ENCODE peak calls at places on chromosomes 16 and 17, in ten cellular contexts. One of them, this sample, is unnamed.

GRCh38 chr17:2691965-2692780 is 19.4 kb downstream of the CLUH start:
- DNase-seq in hypothalamus: no peak
- DNase-seq in fibroblast of lung: no peak
- DNase-seq in stimulated activated CD8-positive, alpha-beta memory T cell treated with anti-CD3 and anti-CD28 coated beads, Interleukin-7, amount 100 ng/mL, for 1 hour: no peak
- DNase-seq in lung microvascular endothelial cell: no peak
- DNase-seq in activated naive CD4-positive, alpha-beta T cell treated with anti-CD3 and anti-CD28 coated beads for 36 hours: peak; percentile 1
- DNase-seq in HFFc6: no peak
- DNase-seq in substantia nigra: no peak
- DNase-seq in activated T-helper 1 cell treated with anti-CD3 and anti-CD28 coated beads, Interleukin-2, amount 50 U/mL, for 16 hours: no peak
- DNase-seq in T-helper 1 cell: no peak
- DNase-seq in this sample: no peak

GRCh38 chr16:15961060-15961511 is 11.7 kb downstream of the ABCC1 start:
- DNase-seq in substantia nigra: no peak
- DNase-seq in T-helper 1 cell: peak; percentile 63
- DNase-seq in hypothalamus: no peak
- DNase-seq in HFFc6: no peak
- DNase-seq in lung microvascular endothelial cell: peak; percentile 77
- DNase-seq in activated naive CD4-positive, alpha-beta T cell treated with anti-CD3 and anti-CD28 coated beads for 36 hours: peak; percentile 93
- DNase-seq in activated T-helper 1 cell treated with anti-CD3 and anti-CD28 coated beads, Interleukin-2, amount 50 U/mL, for 16 hours: no peak
- DNase-seq in stimulated activated CD8-positive, alpha-beta memory T cell treated with anti-CD3 and anti-CD28 coated beads, Interleukin-7, amount 100 ng/mL, for 1 hour: peak; percentile 32
- DNase-seq in fibroblast of lung: peak; percentile 85
- DNase-seq in this sample: no peak

GRCh38 chr16:19085679-19086200 is 18.3 kb downstream of the COQ7 start:
- DNase-seq in stimulated activated CD8-positive, alpha-beta memory T cell treated with anti-CD3 and anti-CD28 coated beads, Interleukin-7, amount 100 ng/mL, for 1 hour: no peak
- DNase-seq in T-helper 1 cell: no peak
- DNase-seq in fibroblast of lung: peak; percentile 43
- DNase-seq in HFFc6: no peak
- DNase-seq in hypothalamus: no peak
- DNase-seq in activated naive CD4-positive, alpha-beta T cell treated with anti-CD3 and anti-CD28 coated beads for 36 hours: no peak
- DNase-seq in substantia nigra: no peak
- DNase-seq in lung microvascular endothelial cell: peak; percentile 20
- DNase-seq in activated T-helper 1 cell treated with anti-CD3 and anti-CD28 coated beads, Interleukin-2, amount 50 U/mL, for 16 hours: no peak
- DNase-seq in this sample: peak; percentile 75

GRCh38 chr17:40520991-40521453 is 19.6 kb upstream of the TNS4 start:
- DNase-seq in lung microvascular endothelial cell: no peak
- DNase-seq in T-helper 1 cell: no peak
- DNase-seq in fibroblast of lung: no peak
- DNase-seq in activated T-helper 1 cell treated with anti-CD3 and anti-CD28 coated beads, Interleukin-2, amount 50 U/mL, for 16 hours: no peak
- DNase-seq in HFFc6: no peak
- DNase-seq in substantia nigra: no peak
- DNase-seq in hypothalamus: no peak
- DNase-seq in activated naive CD4-positive, alpha-beta T cell treated with anti-CD3 and anti-CD28 coated beads for 36 hours: peak; percentile 2
- DNase-seq in stimulated activated CD8-positive, alpha-beta memory T cell treated with anti-CD3 and anti-CD28 coated beads, Interleukin-7, amount 100 ng/mL, for 1 hour: no peak
- DNase-seq in this sample: no peak

GRCh38 chr16:47304563-47304962 is 156.3 kb downstream of the ITFG1 start:
- DNase-seq in lung microvascular endothelial cell: no peak
- DNase-seq in T-helper 1 cell: no peak
- DNase-seq in hypothalamus: no peak
- DNase-seq in activated T-helper 1 cell treated with anti-CD3 and anti-CD28 coated beads, Interleukin-2, amount 50 U/mL, for 16 hours: no peak
- DNase-seq in substantia nigra: no peak
- DNase-seq in fibroblast of lung: peak; percentile 12
- DNase-seq in activated naive CD4-positive, alpha-beta T cell treated with anti-CD3 and anti-CD28 coated beads for 36 hours: no peak
- DNase-seq in HFFc6: no peak
- DNase-seq in stimulated activated CD8-positive, alpha-beta memory T cell treated with anti-CD3 and anti-CD28 coated beads, Interleukin-7, amount 100 ng/mL, for 1 hour: no peak
- DNase-seq in this sample: no peak

GRCh38 chr16:70746040-70746707 is 54.8 kb downstream of the VAC14 start:
- DNase-seq in hypothalamus: peak; percentile 61
- DNase-seq in stimulated activated CD8-positive, alpha-beta memory T cell treated with anti-CD3 and anti-CD28 coated beads, Interleukin-7, amount 100 ng/mL, for 1 hour: no peak
- DNase-seq in T-helper 1 cell: no peak
- DNase-seq in activated T-helper 1 cell treated with anti-CD3 and anti-CD28 coated beads, Interleukin-2, amount 50 U/mL, for 16 hours: no peak
- DNase-seq in substantia nigra: peak; percentile 57
- DNase-seq in lung microvascular endothelial cell: peak; percentile 69
- DNase-seq in fibroblast of lung: peak; percentile 87
- DNase-seq in HFFc6: peak; percentile 82
- DNase-seq in activated naive CD4-positive, alpha-beta T cell treated with anti-CD3 and anti-CD28 coated beads for 36 hours: peak; percentile 43
- DNase-seq in this sample: peak; percentile 41

GRCh38 chr17:48311324-48311723 is 118.7 kb downstream of the SKAP1 start:
- DNase-seq in substantia nigra: no peak
- DNase-seq in T-helper 1 cell: no peak
- DNase-seq in activated T-helper 1 cell treated with anti-CD3 and anti-CD28 coated beads, Interleukin-2, amount 50 U/mL, for 16 hours: no peak
- DNase-seq in hypothalamus: no peak
- DNase-seq in activated naive CD4-positive, alpha-beta T cell treated with anti-CD3 and anti-CD28 coated beads for 36 hours: no peak
- DNase-seq in stimulated activated CD8-positive, alpha-beta memory T cell treated with anti-CD3 and anti-CD28 coated beads, Interleukin-7, amount 100 ng/mL, for 1 hour: no peak
- DNase-seq in HFFc6: no peak
- DNase-seq in lung microvascular endothelial cell: no peak
- DNase-seq in fibroblast of lung: no peak
- DNase-seq in this sample: no peak

GRCh38 chr16:3145151-3145550 is 10.3 kb downstream of the ZNF213 start:
- DNase-seq in activated naive CD4-positive, alpha-beta T cell treated with anti-CD3 and anti-CD28 coated beads for 36 hours: no peak
- DNase-seq in activated T-helper 1 cell treated with anti-CD3 and anti-CD28 coated beads, Interleukin-2, amount 50 U/mL, for 16 hours: no peak
- DNase-seq in fibroblast of lung: no peak
- DNase-seq in substantia nigra: no peak
- DNase-seq in stimulated activated CD8-positive, alpha-beta memory T cell treated with anti-CD3 and anti-CD28 coated beads, Interleukin-7, amount 100 ng/mL, for 1 hour: no peak
- DNase-seq in lung microvascular endothelial cell: no peak
- DNase-seq in HFFc6: no peak
- DNase-seq in hypothalamus: no peak
- DNase-seq in T-helper 1 cell: no peak
- DNase-seq in this sample: no peak

GRCh38 chr17:38871247-38871991 is 1.6 kb downstream of the LASP1 start:
- DNase-seq in activated T-helper 1 cell treated with anti-CD3 and anti-CD28 coated beads, Interleukin-2, amount 50 U/mL, for 16 hours: peak; percentile 30
- DNase-seq in activated naive CD4-positive, alpha-beta T cell treated with anti-CD3 and anti-CD28 coated beads for 36 hours: peak; percentile 95
- DNase-seq in stimulated activated CD8-positive, alpha-beta memory T cell treated with anti-CD3 and anti-CD28 coated beads, Interleukin-7, amount 100 ng/mL, for 1 hour: peak; percentile 53
- DNase-seq in substantia nigra: no peak
- DNase-seq in HFFc6: peak; percentile 74
- DNase-seq in hypothalamus: no peak
- DNase-seq in T-helper 1 cell: peak; percentile 45
- DNase-seq in fibroblast of lung: peak; percentile 71
- DNase-seq in lung microvascular endothelial cell: peak; percentile 82
- DNase-seq in this sample: peak; percentile 91

GRCh38 chr16:1215574-1216295 is 9.3 kb downstream of the TPSG1 start:
- DNase-seq in hypothalamus: no peak
- DNase-seq in fibroblast of lung: no peak
- DNase-seq in T-helper 1 cell: no peak
- DNase-seq in substantia nigra: no peak
- DNase-seq in stimulated activated CD8-positive, alpha-beta memory T cell treated with anti-CD3 and anti-CD28 coated beads, Interleukin-7, amount 100 ng/mL, for 1 hour: no peak
- DNase-seq in HFFc6: no peak
- DNase-seq in activated naive CD4-positive, alpha-beta T cell treated with anti-CD3 and anti-CD28 coated beads for 36 hours: no peak
- DNase-seq in activated T-helper 1 cell treated with anti-CD3 and anti-CD28 coated beads, Interleukin-2, amount 50 U/mL, for 16 hours: no peak
- DNase-seq in lung microvascular endothelial cell: no peak
- DNase-seq in this sample: no peak

GRCh38 chr17:18859256-18859655 is 1.3 kb downstream of the PRPSAP2 start:
- DNase-seq in T-helper 1 cell: no peak
- DNase-seq in substantia nigra: no peak
- DNase-seq in stimulated activated CD8-positive, alpha-beta memory T cell treated with anti-CD3 and anti-CD28 coated beads, Interleukin-7, amount 100 ng/mL, for 1 hour: no peak
- DNase-seq in fibroblast of lung: peak; percentile 74
- DNase-seq in activated T-helper 1 cell treated with anti-CD3 and anti-CD28 coated beads, Interleukin-2, amount 50 U/mL, for 16 hours: no peak
- DNase-seq in HFFc6: peak; percentile 35
- DNase-seq in lung microvascular endothelial cell: no peak
- DNase-seq in hypothalamus: no peak
- DNase-seq in activated naive CD4-positive, alpha-beta T cell treated with anti-CD3 and anti-CD28 coated beads for 36 hours: no peak
- DNase-seq in this sample: no peak

GRCh38 chr17:38561416-38562214 is 44.1 kb downstream of the SRCIN1 start:
- DNase-seq in fibroblast of lung: no peak
- DNase-seq in activated naive CD4-positive, alpha-beta T cell treated with anti-CD3 and anti-CD28 coated beads for 36 hours: no peak
- DNase-seq in substantia nigra: no peak
- DNase-seq in hypothalamus: no peak
- DNase-seq in activated T-helper 1 cell treated with anti-CD3 and anti-CD28 coated beads, Interleukin-2, amount 50 U/mL, for 16 hours: no peak
- DNase-seq in T-helper 1 cell: no peak
- DNase-seq in lung microvascular endothelial cell: no peak
- DNase-seq in stimulated activated CD8-positive, alpha-beta memory T cell treated with anti-CD3 and anti-CD28 coated beads, Interleukin-7, amount 100 ng/mL, for 1 hour: no peak
- DNase-seq in HFFc6: no peak
- DNase-seq in this sample: no peak

GRCh38 chr17:49074851-49075540 is 57.6 kb upstream of the B4GALNT2 start:
- DNase-seq in T-helper 1 cell: no peak
- DNase-seq in activated naive CD4-positive, alpha-beta T cell treated with anti-CD3 and anti-CD28 coated beads for 36 hours: no peak
- DNase-seq in substantia nigra: no peak
- DNase-seq in hypothalamus: no peak
- DNase-seq in stimulated activated CD8-positive, alpha-beta memory T cell treated with anti-CD3 and anti-CD28 coated beads, Interleukin-7, amount 100 ng/mL, for 1 hour: no peak
- DNase-seq in fibroblast of lung: peak; percentile 42
- DNase-seq in activated T-helper 1 cell treated with anti-CD3 and anti-CD28 coated beads, Interleukin-2, amount 50 U/mL, for 16 hours: no peak
- DNase-seq in HFFc6: no peak
- DNase-seq in lung microvascular endothelial cell: no peak
- DNase-seq in this sample: no peak

GRCh38 chr17:34797724-34798123 is 163.5 kb downstream of the CCT6B start:
- DNase-seq in hypothalamus: no peak
- DNase-seq in activated T-helper 1 cell treated with anti-CD3 and anti-CD28 coated beads, Interleukin-2, amount 50 U/mL, for 16 hours: peak; percentile 4
- DNase-seq in substantia nigra: no peak
- DNase-seq in lung microvascular endothelial cell: peak; percentile 35
- DNase-seq in activated naive CD4-positive, alpha-beta T cell treated with anti-CD3 and anti-CD28 coated beads for 36 hours: peak; percentile 51
- DNase-seq in fibroblast of lung: peak; percentile 6
- DNase-seq in stimulated activated CD8-positive, alpha-beta memory T cell treated with anti-CD3 and anti-CD28 coated beads, Interleukin-7, amount 100 ng/mL, for 1 hour: no peak
- DNase-seq in T-helper 1 cell: no peak
- DNase-seq in HFFc6: no peak
- DNase-seq in this sample: peak; percentile 17

GRCh38 chr17:48909796-48910195 is 1.6 kb downstream of the UBE2Z start:
- DNase-seq in fibroblast of lung: no peak
- DNase-seq in hypothalamus: no peak
- DNase-seq in T-helper 1 cell: no peak
- DNase-seq in activated T-helper 1 cell treated with anti-CD3 and anti-CD28 coated beads, Interleukin-2, amount 50 U/mL, for 16 hours: no peak
- DNase-seq in substantia nigra: no peak
- DNase-seq in lung microvascular endothelial cell: peak; percentile 41
- DNase-seq in stimulated activated CD8-positive, alpha-beta memory T cell treated with anti-CD3 and anti-CD28 coated beads, Interleukin-7, amount 100 ng/mL, for 1 hour: no peak
- DNase-seq in activated naive CD4-positive, alpha-beta T cell treated with anti-CD3 and anti-CD28 coated beads for 36 hours: no peak
- DNase-seq in HFFc6: no peak
- DNase-seq in this sample: no peak

GRCh38 chr16:4272114-4272954 is 489 bp downstream of the TFAP4 start:
- DNase-seq in substantia nigra: peak; percentile 72
- DNase-seq in lung microvascular endothelial cell: peak; percentile 40
- DNase-seq in fibroblast of lung: peak; percentile 25
- DNase-seq in activated naive CD4-positive, alpha-beta T cell treated with anti-CD3 and anti-CD28 coated beads for 36 hours: peak; percentile 50
- DNase-seq in activated T-helper 1 cell treated with anti-CD3 and anti-CD28 coated beads, Interleukin-2, amount 50 U/mL, for 16 hours: no peak
- DNase-seq in hypothalamus: peak; percentile 53
- DNase-seq in HFFc6: no peak
- DNase-seq in stimulated activated CD8-positive, alpha-beta memory T cell treated with anti-CD3 and anti-CD28 coated beads, Interleukin-7, amount 100 ng/mL, for 1 hour: peak; percentile 43
- DNase-seq in T-helper 1 cell: peak; percentile 28
- DNase-seq in this sample: peak; percentile 45

GRCh38 chr17:521168-521525 is 168.5 kb upstream of the RPH3AL start:
- DNase-seq in activated T-helper 1 cell treated with anti-CD3 and anti-CD28 coated beads, Interleukin-2, amount 50 U/mL, for 16 hours: no peak
- DNase-seq in fibroblast of lung: peak; percentile 83
- DNase-seq in substantia nigra: no peak
- DNase-seq in HFFc6: no peak
- DNase-seq in lung microvascular endothelial cell: no peak
- DNase-seq in T-helper 1 cell: no peak
- DNase-seq in activated naive CD4-positive, alpha-beta T cell treated with anti-CD3 and anti-CD28 coated beads for 36 hours: no peak
- DNase-seq in hypothalamus: no peak
- DNase-seq in stimulated activated CD8-positive, alpha-beta memory T cell treated with anti-CD3 and anti-CD28 coated beads, Interleukin-7, amount 100 ng/mL, for 1 hour: no peak
- DNase-seq in this sample: no peak

GRCh38 chr17:36182176-36183000 is 6.0 kb upstream of the TBC1D3B start:
- DNase-seq in hypothalamus: peak; percentile 69
- DNase-seq in activated T-helper 1 cell treated with anti-CD3 and anti-CD28 coated beads, Interleukin-2, amount 50 U/mL, for 16 hours: no peak
- DNase-seq in stimulated activated CD8-positive, alpha-beta memory T cell treated with anti-CD3 and anti-CD28 coated beads, Interleukin-7, amount 100 ng/mL, for 1 hour: no peak
- DNase-seq in T-helper 1 cell: no peak
- DNase-seq in lung microvascular endothelial cell: peak; percentile 43
- DNase-seq in activated naive CD4-positive, alpha-beta T cell treated with anti-CD3 and anti-CD28 coated beads for 36 hours: no peak
- DNase-seq in substantia nigra: no peak
- DNase-seq in fibroblast of lung: peak; percentile 16
- DNase-seq in HFFc6: no peak
- DNase-seq in this sample: no peak

GRCh38 chr17:15452746-15453145 is 14.7 kb downstream of the CDRT4 start:
- DNase-seq in substantia nigra: no peak
- DNase-seq in fibroblast of lung: peak; percentile 70
- DNase-seq in T-helper 1 cell: no peak
- DNase-seq in activated naive CD4-positive, alpha-beta T cell treated with anti-CD3 and anti-CD28 coated beads for 36 hours: no peak
- DNase-seq in activated T-helper 1 cell treated with anti-CD3 and anti-CD28 coated beads, Interleukin-2, amount 50 U/mL, for 16 hours: no peak
- DNase-seq in lung microvascular endothelial cell: no peak
- DNase-seq in stimulated activated CD8-positive, alpha-beta memory T cell treated with anti-CD3 and anti-CD28 coated beads, Interleukin-7, amount 100 ng/mL, for 1 hour: no peak
- DNase-seq in HFFc6: no peak
- DNase-seq in hypothalamus: no peak
- DNase-seq in this sample: no peak

GRCh38 chr17:63275968-63276349 is 170.1 kb downstream of the CYB561 start:
- DNase-seq in T-helper 1 cell: no peak
- DNase-seq in substantia nigra: no peak
- DNase-seq in stimulated activated CD8-positive, alpha-beta memory T cell treated with anti-CD3 and anti-CD28 coated beads, Interleukin-7, amount 100 ng/mL, for 1 hour: no peak
- DNase-seq in activated naive CD4-positive, alpha-beta T cell treated with anti-CD3 and anti-CD28 coated beads for 36 hours: no peak
- DNase-seq in HFFc6: no peak
- DNase-seq in activated T-helper 1 cell treated with anti-CD3 and anti-CD28 coated beads, Interleukin-2, amount 50 U/mL, for 16 hours: no peak
- DNase-seq in hypothalamus: no peak
- DNase-seq in fibroblast of lung: no peak
- DNase-seq in lung microvascular endothelial cell: no peak
- DNase-seq in this sample: no peak